ENCODE peak calls at places on chromosome 12, in nine cellular contexts. Z is cardiac fibroblast, B is PC-3, X is astrocyte of the cerebellum, I is AG09309, T is trophoblast cell, F is HAP-1, N is astrocyte of the spinal cord, G is heart left ventricle. D is an unnamed sample.

GRCh38 chr12:97471194-97471593 is 8.6 kb downstream of the RMST start:
- DNase-seq in Z (no peak), B (no peak), X (no peak), I (no peak), T (no peak), F (no peak), N (peak), G (no peak), D (no peak)

GRCh38 chr12:80943345-80943744 is 5.6 kb upstream of the LIN7A start:
- DNase-seq in Z (no peak), B (no peak), X (no peak), I (no peak), T (no peak), F (no peak), N (no peak), G (no peak), D (no peak)

GRCh38 chr12:570949-571794 is 92.1 kb downstream of the NINJ2 start:
- DNase-seq in Z (peak), B (peak), X (peak), I (peak), T (peak), F (peak), N (peak), G (peak), D (peak)

GRCh38 chr12:4307593-4308333 is 13.2 kb upstream of the TIGAR start:
- DNase-seq in Z (peak), B (peak), X (peak), I (peak), T (peak), F (peak), N (peak), G (no peak), D (peak)

GRCh38 chr12:49057888-49058287 is 2.7 kb downstream of the KMT2D start:
- DNase-seq in Z (no peak), B (no peak), X (no peak), I (no peak), T (no peak), F (no peak), N (no peak), G (peak), D (no peak)

GRCh38 chr12:42810006-42810405 is 220.5 kb upstream of the PRICKLE1 start:
- DNase-seq in Z (no peak), B (peak), X (peak), I (no peak), T (no peak), F (no peak), N (peak), G (no peak), D (no peak)

GRCh38 chr12:55847033-55847432 is 4.3 kb upstream of the MMP19 start:
- DNase-seq in Z (peak), B (no peak), X (no peak), I (peak), T (peak), F (no peak), N (peak), G (no peak), D (peak)

GRCh38 chr12:26787125-26787495 is 45.9 kb downstream of the ITPR2 start:
- DNase-seq in Z (peak), B (peak), X (peak), I (no peak), T (no peak), F (no peak), N (peak), G (no peak), D (no peak)

GRCh38 chr12:55019784-55020183 is at the start of gene NEUROD4:
- DNase-seq in Z (peak), B (peak), X (peak), I (peak), T (peak), F (peak), N (peak), G (peak), D (no peak)

GRCh38 chr12:22866406-22866805 is 241.4 kb downstream of the ETNK1 start:
- DNase-seq in Z (no peak), B (no peak), X (no peak), I (no peak), T (no peak), F (no peak), N (peak), G (no peak), D (no peak)

GRCh38 chr12:9588749-9589148 is 19.0 kb downstream of the KLRB1 start:
- DNase-seq in Z (no peak), B (no peak), X (no peak), I (no peak), T (no peak), F (no peak), N (no peak), G (no peak), D (no peak)

GRCh38 chr12:124087251-124088141 is 114.5 kb downstream of the ZNF664 start:
- DNase-seq in Z (no peak), B (no peak), X (no peak), I (no peak), T (no peak), F (no peak), N (no peak), G (no peak), D (no peak)

GRCh38 chr12:52728374-52728773 is 25.1 kb upstream of the KRT77 start:
- DNase-seq in Z (no peak), B (no peak), X (no peak), I (no peak), T (no peak), F (no peak), N (no peak), G (no peak), D (no peak)

GRCh38 chr12:2959508-2960431 is 573 bp downstream of the TEAD4 start:
- DNase-seq in Z (peak), B (peak), X (no peak), I (no peak), T (peak), F (peak), N (peak), G (peak), D (peak)

GRCh38 chr12:71041481-71041880 is 116.3 kb downstream of the TSPAN8 start:
- DNase-seq in Z (no peak), B (peak), X (no peak), I (no peak), T (no peak), F (no peak), N (no peak), G (no peak), D (no peak)

GRCh38 chr12:68270358-68270757 is 17.0 kb upstream of the IL22 start:
- DNase-seq in Z (no peak), B (no peak), X (no peak), I (no peak), T (no peak), F (no peak), N (no peak), G (no peak), D (no peak)

GRCh38 chr12:122003646-122004611 is 17.8 kb upstream of the BCL7A start:
- DNase-seq in Z (peak), B (no peak), X (peak), I (no peak), T (no peak), F (no peak), N (no peak), G (peak), D (no peak)

GRCh38 chr12:761276-761675 is 8.9 kb downstream of the WNK1 start:
- DNase-seq in Z (no peak), B (no peak), X (no peak), I (no peak), T (peak), F (no peak), N (no peak), G (no peak), D (no peak)

GRCh38 chr12:52837781-52838736 is 3.9 kb upstream of the KRT79 start:
- DNase-seq in Z (peak), B (no peak), X (no peak), I (no peak), T (no peak), F (no peak), N (no peak), G (no peak), D (no peak)

GRCh38 chr12:24903305-24904088 is 45.4 kb downstream of the BCAT1 start:
- DNase-seq in Z (peak), B (no peak), X (no peak), I (no peak), T (no peak), F (no peak), N (peak), G (no peak), D (no peak)

GRCh38 chr12:59615392-59616165 is 19.8 kb downstream of the SLC16A7 start:
- DNase-seq in Z (no peak), B (no peak), X (no peak), I (no peak), T (no peak), F (no peak), N (no peak), G (no peak), D (no peak)

GRCh38 chr12:68158427-68158826 is 1.1 kb downstream of the IFNG start:
- DNase-seq in Z (no peak), B (peak), X (no peak), I (no peak), T (peak), F (no peak), N (no peak), G (no peak), D (no peak)

GRCh38 chr12:73384592-73384991 is 1112.4 kb downstream of the TRHDE start:
- DNase-seq in Z (no peak), B (no peak), X (no peak), I (no peak), T (no peak), F (no peak), N (no peak), G (no peak), D (no peak)

GRCh38 chr12:53064613-53065415 is 14.4 kb downstream of the SPRYD3 start:
- DNase-seq in Z (no peak), B (no peak), X (no peak), I (no peak), T (no peak), F (no peak), N (no peak), G (no peak), D (peak)

GRCh38 chr12:51884676-51885229 is 3.1 kb upstream of the ANKRD33 start:
- DNase-seq in Z (no peak), B (peak), X (no peak), I (no peak), T (peak), F (no peak), N (no peak), G (no peak), D (no peak)

GRCh38 chr12:75311369-75311768 is 18.8 kb downstream of the CAPS2 start:
- DNase-seq in Z (no peak), B (peak), X (no peak), I (no peak), T (no peak), F (no peak), N (no peak), G (no peak), D (no peak)

GRCh38 chr12:87196329-87196728 is 832.9 kb downstream of the C12orf50 start:
- DNase-seq in Z (peak), B (no peak), X (no peak), I (no peak), T (no peak), F (no peak), N (no peak), G (no peak), D (no peak)

GRCh38 chr12:70733385-70733784 is 96.2 kb upstream of the PTPRB start:
- DNase-seq in Z (peak), B (peak), X (peak), I (peak), T (peak), F (peak), N (peak), G (no peak), D (no peak)

GRCh38 chr12:24997970-24998582 is 49.2 kb upstream of the BCAT1 start:
- DNase-seq in Z (peak), B (no peak), X (peak), I (peak), T (no peak), F (no peak), N (peak), G (no peak), D (no peak)

GRCh38 chr12:123427036-123427769 is 9.3 kb downstream of the RILPL2 start:
- DNase-seq in Z (no peak), B (no peak), X (no peak), I (no peak), T (no peak), F (no peak), N (no peak), G (no peak), D (no peak)

GRCh38 chr12:50242751-50243191 is 40.5 kb downstream of the LIMA1 start:
- DNase-seq in Z (peak), B (peak), X (no peak), I (peak), T (peak), F (no peak), N (peak), G (no peak), D (no peak)

GRCh38 chr12:56151672-56152131 is 685 bp upstream of the MYL6B start:
- DNase-seq in Z (no peak), B (peak), X (no peak), I (no peak), T (peak), F (peak), N (no peak), G (no peak), D (peak)

GRCh38 chr12:107655281-107656065 is 30.1 kb upstream of the PWP1 start:
- DNase-seq in Z (no peak), B (no peak), X (no peak), I (no peak), T (no peak), F (no peak), N (no peak), G (no peak), D (no peak)

GRCh38 chr12:131605304-131605829 is 105.5 kb upstream of the SFSWAP start:
- DNase-seq in Z (no peak), B (no peak), X (no peak), I (no peak), T (peak), F (no peak), N (no peak), G (no peak), D (no peak)

GRCh38 chr12:131606218-131606899 is 104.5 kb upstream of the SFSWAP start:
- DNase-seq in Z (no peak), B (peak), X (no peak), I (no peak), T (no peak), F (no peak), N (no peak), G (no peak), D (no peak)

GRCh38 chr12:131604146-131604844 is 106.6 kb upstream of the SFSWAP start:
- DNase-seq in Z (no peak), B (no peak), X (no peak), I (no peak), T (no peak), F (no peak), N (no peak), G (no peak), D (no peak)

GRCh38 chr12:131604859-131605258 is 106.0 kb upstream of the SFSWAP start:
- DNase-seq in Z (no peak), B (no peak), X (no peak), I (no peak), T (no peak), F (no peak), N (no peak), G (no peak), D (no peak)

GRCh38 chr12:131603106-131604033 is 107.5 kb upstream of the SFSWAP start:
- DNase-seq in Z (no peak), B (no peak), X (no peak), I (no peak), T (no peak), F (no peak), N (no peak), G (no peak), D (no peak)
- H3K4me3 ChIP-seq in Z (no peak), B (no peak), X (no peak), I (no peak), T (no peak), F (no peak), N (no peak), G (no peak), D (no peak)

GRCh38 chr12:112841891-112842290 is 50.3 kb downstream of the RPH3A start:
- DNase-seq in Z (no peak), B (peak), X (no peak), I (no peak), T (peak), F (no peak), N (peak), G (no peak), D (no peak)
- H3K4me3 ChIP-seq in Z (no peak), B (no peak), X (no peak), I (no peak), T (no peak), F (no peak), N (no peak), G (no peak), D (no peak)

DNA sequence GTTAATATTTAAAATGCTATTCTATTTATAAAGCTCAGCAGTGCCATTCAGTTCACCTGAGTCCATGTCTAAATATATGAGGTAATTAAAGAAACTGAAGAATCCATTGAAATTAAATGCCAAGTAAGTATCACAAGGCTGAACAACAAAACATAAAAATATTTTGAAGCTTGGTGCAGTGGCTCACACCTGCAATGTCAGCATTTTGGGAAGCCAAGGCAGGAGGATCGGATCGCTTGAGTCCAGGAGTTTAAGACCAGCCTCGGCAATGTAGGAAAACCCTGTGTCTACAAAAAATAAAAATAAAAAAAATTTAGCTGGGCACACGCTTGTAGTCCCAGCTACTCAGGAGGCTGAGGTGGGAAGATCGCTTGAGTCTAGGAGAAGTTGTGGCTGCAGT is 101.8 kb downstream of the OSBPL8 start:
- DNase-seq in Z (no peak), B (no peak), X (no peak), I (no peak), T (no peak), F (no peak), N (no peak), G (no peak), D (no peak)
- H3K4me3 ChIP-seq in Z (no peak), B (no peak), X (no peak), I (no peak), T (no peak), F (no peak), N (no peak), G (no peak), D (no peak)

DNA sequence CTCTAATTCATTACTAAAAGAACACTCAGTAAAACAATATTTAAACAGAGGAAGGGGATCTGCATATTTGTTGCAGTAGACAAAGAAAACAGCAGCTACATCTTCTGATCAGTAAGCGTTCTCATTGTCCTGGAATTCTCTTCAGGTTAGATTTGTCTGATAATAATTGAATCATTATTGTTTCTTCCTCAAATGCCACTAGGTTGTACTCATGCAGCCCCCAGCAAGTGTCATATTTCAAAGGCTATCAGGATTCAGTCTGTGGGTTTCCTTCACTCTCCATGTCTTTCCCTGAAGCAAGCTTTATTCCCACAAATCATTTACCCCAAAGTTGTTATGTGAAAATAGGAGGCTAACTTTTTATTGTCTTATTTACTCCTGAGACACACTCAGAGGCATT is 14.7 kb downstream of the PIK3C2G start:
- DNase-seq in Z (no peak), B (peak), X (no peak), I (no peak), T (peak), F (no peak), N (peak), G (no peak), D (no peak)
- H3K4me3 ChIP-seq in Z (no peak), B (no peak), X (no peak), I (no peak), T (no peak), F (no peak), N (no peak), G (no peak), D (no peak)

DNA sequence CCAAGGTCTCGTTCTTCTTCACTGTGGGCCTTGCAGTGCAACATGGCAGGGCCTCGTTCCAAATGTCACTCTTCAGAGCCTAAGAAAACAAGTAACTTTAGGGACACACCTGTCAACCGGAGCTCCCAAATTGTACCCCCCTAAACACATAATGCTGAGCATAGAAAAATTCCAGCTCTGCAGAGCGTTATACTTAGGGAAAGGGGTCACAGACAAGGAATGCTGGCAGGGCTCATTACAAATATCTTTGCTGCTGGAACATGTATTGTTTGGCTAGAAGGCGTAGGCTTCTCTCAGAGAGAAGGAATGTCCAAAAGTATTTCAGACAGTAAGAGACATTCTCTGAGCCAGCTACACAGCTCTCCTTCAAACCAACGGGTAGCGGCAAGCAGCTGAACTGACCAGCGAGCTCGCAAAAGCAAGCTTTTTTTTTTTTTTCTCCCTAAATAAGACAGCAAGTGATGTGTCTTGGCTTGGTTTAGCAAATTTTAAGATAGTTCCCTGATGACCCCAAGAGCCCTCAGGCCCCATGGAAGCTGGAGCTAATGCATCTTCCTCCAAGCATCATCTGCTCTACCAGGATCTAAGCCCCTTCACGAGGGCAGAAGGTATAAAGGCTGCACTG is 24.5 kb downstream of the SSH1 start:
- DNase-seq in Z (peak), B (peak), X (peak), I (peak), T (peak), F (no peak), N (peak), G (no peak), D (no peak)
- H3K4me3 ChIP-seq in Z (no peak), B (no peak), X (peak), I (no peak), T (no peak), F (no peak), N (no peak), G (no peak), D (peak)

DNA sequence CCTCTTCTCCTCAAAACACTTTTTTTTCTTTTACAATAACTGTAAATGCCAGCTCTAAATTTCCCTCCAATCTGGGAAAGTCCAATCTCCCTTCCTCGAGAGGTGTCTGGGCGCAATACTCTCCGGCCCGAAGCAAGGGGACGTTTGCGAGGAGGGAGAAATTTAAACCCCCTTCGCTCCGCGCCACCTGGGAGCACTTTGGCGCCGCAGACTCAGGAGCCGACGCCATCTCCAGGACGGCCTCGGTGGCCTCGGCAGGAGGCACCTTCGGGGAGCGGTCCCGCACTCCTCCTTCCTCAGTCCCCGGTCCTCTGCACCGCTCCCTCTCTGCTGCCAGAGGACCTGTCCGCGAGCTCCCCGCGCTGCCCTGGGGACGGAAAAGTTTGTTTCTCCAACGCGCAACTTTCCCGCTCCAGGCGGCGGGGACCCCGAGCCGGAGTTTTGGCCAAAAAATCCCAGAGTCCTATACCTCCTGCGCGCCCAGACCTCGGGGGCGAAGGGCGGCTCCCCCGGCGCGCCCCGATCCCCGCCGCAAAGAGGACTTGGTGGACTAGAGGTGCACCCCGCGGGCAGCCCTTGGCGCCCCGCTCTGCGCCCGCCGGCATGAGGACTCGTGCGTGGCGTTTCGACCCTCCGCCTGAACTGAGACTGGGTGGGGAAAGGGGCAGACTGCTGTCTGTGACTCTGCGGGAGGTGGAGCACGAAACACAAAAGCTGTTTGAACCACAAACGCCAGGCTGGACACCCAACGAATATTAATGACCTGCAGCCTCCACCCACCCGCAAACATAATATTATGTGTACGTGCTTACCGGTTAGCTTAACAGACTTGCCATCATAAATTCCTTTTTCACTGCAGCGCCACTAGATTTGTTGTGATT is 95.1 kb upstream of the HMGA2 start:
- DNase-seq in Z (peak), B (no peak), X (no peak), I (no peak), T (peak), F (no peak), N (peak), G (no peak), D (no peak)
- H3K4me3 ChIP-seq in Z (peak), B (no peak), X (peak), I (peak), T (peak), F (peak), N (peak), G (peak), D (peak)

GRCh38 chr12:5969156-5969973 is 24.3 kb upstream of the ANO2 start:
- DNase-seq in Z (no peak), B (no peak), X (no peak), I (no peak), T (no peak), F (no peak), N (no peak), G (no peak), D (no peak)
- H3K4me3 ChIP-seq in Z (no peak), B (no peak), X (no peak), I (no peak), T (no peak), F (no peak), N (no peak), G (no peak), D (no peak)

GRCh38 chr12:11833174-11833895 is 183.9 kb downstream of the ETV6 start:
- DNase-seq in Z (no peak), B (no peak), X (no peak), I (no peak), T (no peak), F (no peak), N (no peak), G (no peak), D (no peak)
- H3K4me3 ChIP-seq in Z (no peak), B (no peak), X (no peak), I (no peak), T (no peak), F (no peak), N (no peak), G (no peak), D (no peak)